ENCODE peak calls at places on chromosomes 5 and 9, in nine cellular contexts. O is stimulated activated CD4-positive, alpha-beta T cell treated with anti-CD3 and anti-CD28 coated beads, Interleukin-2, amount 100 ng/mL, for 24 hours; Q is activated naive CD4-positive, alpha-beta T cell treated with anti-CD3 and anti-CD28 coated beads for 36 hours; B is AG09309; I is naive thymus-derived CD8-positive, alpha-beta T cell; N is AG20443; F is endothelial cell; J is activated CD4-positive, alpha-beta T cell treated with anti-CD3 and anti-CD28 coated beads for 1 hour; Y is NCI-H2171 treated with DMSO at 0.1 percent for 48 hours. K is an unnamed sample.

GRCh38 chr9:71984388-71985069 is 73.1 kb downstream of the C9orf85 start:
- DNase-seq in O (no peak), Q (no peak), B (peak), I (no peak), N (peak), F (no peak), J (no peak), Y (peak), K (peak)

GRCh38 chr5:147613359-147613758 is 103.5 kb upstream of the DPYSL3 start:
- DNase-seq in O (no peak), Q (no peak), B (peak), I (no peak), N (peak), F (no peak), J (no peak), Y (no peak), K (no peak)

GRCh38 chr5:76014005-76014404 is 69.2 kb upstream of the SV2C start:
- DNase-seq in O (no peak), Q (no peak), B (no peak), I (no peak), N (no peak), F (no peak), J (no peak), Y (no peak), K (no peak)

GRCh38 chr9:128946945-128947422 is 419 bp downstream of the DOLK start:
- DNase-seq in O (peak), Q (peak), B (no peak), I (no peak), N (peak), F (peak), J (peak), Y (no peak), K (no peak)

GRCh38 chr5:140318778-140319177 is 15.9 kb upstream of the PFDN1 start:
- DNase-seq in O (no peak), Q (no peak), B (no peak), I (no peak), N (no peak), F (no peak), J (no peak), Y (peak), K (no peak)

GRCh38 chr9:134484479-134484878 is 157.1 kb upstream of the COL5A1 start:
- DNase-seq in O (no peak), Q (no peak), B (no peak), I (peak), N (no peak), F (no peak), J (no peak), Y (no peak), K (no peak)

GRCh38 chr5:102306121-102306520 is 10.0 kb upstream of the SLCO4C1 start:
- DNase-seq in O (no peak), Q (no peak), B (no peak), I (no peak), N (no peak), F (no peak), J (no peak), Y (peak), K (no peak)

GRCh38 chr9:129640086-129640870 is 1.7 kb downstream of the ASB6 start:
- DNase-seq in O (no peak), Q (no peak), B (no peak), I (no peak), N (no peak), F (no peak), J (no peak), Y (peak), K (peak)

GRCh38 chr5:80251636-80252035 is 4.2 kb downstream of the SERINC5 start:
- DNase-seq in O (no peak), Q (no peak), B (no peak), I (peak), N (no peak), F (no peak), J (no peak), Y (no peak), K (no peak)

GRCh38 chr5:78002690-78003089 is 226.6 kb upstream of the TBCA start:
- DNase-seq in O (no peak), Q (no peak), B (no peak), I (no peak), N (no peak), F (no peak), J (no peak), Y (no peak), K (peak)

GRCh38 chr5:125870271-125870670 is 552.9 kb upstream of the GRAMD2B start:
- DNase-seq in O (no peak), Q (no peak), B (no peak), I (no peak), N (peak), F (no peak), J (no peak), Y (peak), K (peak)

GRCh38 chr5:132459983-132460834 is 30.4 kb downstream of the IRF1 start:
- DNase-seq in O (no peak), Q (peak), B (no peak), I (no peak), N (no peak), F (no peak), J (peak), Y (peak), K (no peak)

GRCh38 chr9:91423785-91424402 is at the start of gene NFIL3:
- DNase-seq in O (peak), Q (peak), B (no peak), I (peak), N (peak), F (peak), J (peak), Y (peak), K (peak)

GRCh38 chr9:79975471-79976316 is 403.9 kb downstream of the TLE4 start:
- DNase-seq in O (no peak), Q (no peak), B (no peak), I (no peak), N (no peak), F (no peak), J (no peak), Y (no peak), K (peak)

GRCh38 chr9:29440449-29440848 is 1867.2 kb upstream of the C9orf72 start:
- DNase-seq in O (no peak), Q (no peak), B (no peak), I (no peak), N (no peak), F (no peak), J (no peak), Y (no peak), K (no peak)

GRCh38 chr5:116583085-116583766 is 8.6 kb upstream of the SEMA6A start:
- DNase-seq in O (no peak), Q (no peak), B (no peak), I (no peak), N (no peak), F (no peak), J (no peak), Y (no peak), K (no peak)

GRCh38 chr5:134580001-134580460 is 52.6 kb downstream of the SAR1B start:
- DNase-seq in O (no peak), Q (no peak), B (no peak), I (no peak), N (no peak), F (no peak), J (no peak), Y (no peak), K (no peak)

K was measured in NCI-H82.